ENCODE peak calls at places on chromosomes 16 and 17, in four cellular contexts. C is heart right ventricle, E is gastrocnemius medialis, I is left ventricle myocardium inferior. X is an unnamed sample.

GRCh38 chr16:50276801-50277560 is 10.6 kb downstream of the ADCY7 start:
- DNase-seq in I (no peak), C (no peak), E (no peak), X (no peak)

GRCh38 chr17:18011286-18011685 is 27.7 kb downstream of the ATPAF2 start:
- DNase-seq in C (no peak), I (no peak), E (no peak), X (no peak)

GRCh38 chr17:57482657-57483056 is 226.3 kb downstream of the MSI2 start:
- DNase-seq in C (no peak), E (no peak), I (no peak), X (no peak)

GRCh38 chr16:19583665-19584300 is 28.3 kb downstream of the VPS35L start:
- DNase-seq in I (no peak), C (peak; percentile 23), E (no peak), X (no peak)

GRCh38 chr16:85308585-85309540 is 196.6 kb upstream of the CIBAR2 start:
- DNase-seq in C (no peak), E (no peak), I (no peak), X (no peak)

GRCh38 chr16:4347010-4347409 is 4.1 kb downstream of the PAM16 start:
- DNase-seq in I (no peak), E (no peak), C (no peak), X (no peak)

GRCh38 chr17:3534881-3535252 is 22.7 kb downstream of the TRPV3 start:
- DNase-seq in C (no peak), E (no peak), I (no peak), X (no peak)

GRCh38 chr17:31480904-31481782 is 89.7 kb downstream of the RAB11FIP4 start:
- DNase-seq in E (no peak), C (no peak), I (no peak), X (no peak)

GRCh38 chr16:47096297-47096696 is 47.4 kb downstream of the NETO2 start:
- DNase-seq in E (no peak), I (no peak), C (no peak), X (no peak)

GRCh38 chr17:66348605-66349165 is 46.3 kb downstream of the PRKCA start:
- DNase-seq in E (peak; percentile 18), I (no peak), C (peak; percentile 35), X (no peak)

GRCh38 chr17:27807567-27808470 is 7.5 kb upstream of the NOS2 start:
- DNase-seq in C (peak; percentile 14), E (no peak), I (no peak), X (no peak)

GRCh38 chr17:20127660-20128413 is 118.7 kb downstream of the SPECC1 start:
- DNase-seq in C (no peak), I (no peak), E (no peak), X (no peak)

GRCh38 chr17:28427372-28427771 is 21.4 kb upstream of the SLC46A1 start:
- DNase-seq in E (no peak), C (no peak), I (no peak), X (no peak)

GRCh38 chr16:52561910-52562741 is 15.2 kb upstream of the TOX3 start:
- DNase-seq in E (no peak), I (no peak), C (no peak), X (no peak)

GRCh38 chr17:67546578-67547527 is 169.8 kb downstream of the PITPNC1 start:
- DNase-seq in C (peak; percentile 72), I (peak; percentile 60), E (no peak), X (peak; percentile 70)

GRCh38 chr17:42183741-42184711 is 1.2 kb downstream of the HCRT start:
- DNase-seq in I (peak; percentile 72), C (peak; percentile 61), E (peak; percentile 24), X (no peak)

GRCh38 chr16:28274676-28275075 is 17.6 kb upstream of the SBK1 start:
- DNase-seq in C (no peak), E (no peak), I (no peak), X (no peak)
- H3K4me1 ChIP-seq in C (peaks cover 6% of the 10 kb centered on the region), E (no peaks in the 10 kb centered on the region), I (peaks cover 12% of the 10 kb centered on the region), X (no peaks in the 10 kb centered on the region)

DNA sequence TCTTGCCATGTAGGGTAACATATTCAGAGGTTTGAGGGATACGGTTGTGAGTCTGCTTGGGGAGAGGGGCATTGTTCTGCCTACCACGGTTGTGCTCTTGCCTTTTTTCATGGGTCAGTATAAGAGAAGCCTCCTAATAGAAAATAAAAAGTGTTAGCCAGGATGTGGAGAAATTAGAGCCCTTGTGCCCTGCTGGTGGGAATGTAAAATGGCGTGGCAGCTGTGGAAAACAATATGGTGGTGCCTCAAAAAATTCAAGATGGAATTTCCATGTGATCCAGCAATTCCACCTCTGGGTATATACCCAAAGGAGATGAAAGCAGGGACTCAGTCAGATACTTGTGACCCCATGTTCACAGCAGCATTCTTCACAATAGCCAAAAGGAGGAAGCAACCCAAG is 14.2 kb upstream of the LRRC75A start:
- DNase-seq in E (no peak), I (no peak), C (no peak), X (no peak)
- TF ChIP-seq CTCF in E (no peak), I (no peak), C (no peak), X (no peak)

GRCh38 chr17:1783834-1784611 is 22.2 kb downstream of the SERPINF1 start:
- DNase-seq in C (peak; percentile 87), E (peak; percentile 98), I (peak; percentile 75), X (peak; percentile 98)
- H3K4me1 ChIP-seq in C (peaks cover 61% of the 10 kb centered on the region), E (peaks cover 76% of the 10 kb centered on the region), I (peaks cover 72% of the 10 kb centered on the region), X (no peaks in the 10 kb centered on the region)

GRCh38 chr16:67345401-67345800 is 18.8 kb downstream of the LRRC36 start:
- DNase-seq in E (no peak), I (no peak), C (no peak), X (no peak)

GRCh38 chr16:67346328-67346727 is 19.7 kb downstream of the LRRC36 start:
- DNase-seq in E (no peak), I (no peak), C (no peak), X (no peak)

DNA sequence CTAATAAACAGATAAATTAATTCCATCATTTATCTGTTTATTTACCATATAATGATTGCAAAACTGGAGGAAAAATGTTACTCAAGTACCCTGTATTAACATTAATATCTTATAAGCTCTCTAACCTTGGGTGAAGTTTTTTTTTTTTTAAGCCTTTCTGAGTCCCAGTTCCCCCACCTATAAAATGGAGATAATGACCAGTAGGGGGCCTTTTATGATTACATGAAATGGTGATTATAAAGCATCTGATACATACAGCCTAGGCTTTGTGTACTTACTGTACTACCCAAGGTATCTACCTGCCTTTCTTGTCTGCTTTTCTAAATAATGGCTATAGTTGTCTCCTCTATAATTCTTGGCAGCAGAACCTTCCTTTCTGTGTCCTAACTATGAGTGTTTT is 22.6 kb downstream of the LRRC36 start:
- DNase-seq in I (no peak), C (no peak), E (no peak), X (no peak)
- TF ChIP-seq CTCF in I (peak; percentile 53), C (no peak), E (peak; percentile 50), X (peak; percentile 54)

X was measured in right atrium auricular region.